ENCODE peak calls at places on chromosomes 11 and 22, in six cellular contexts. One of them, this sample, is unnamed.

GRCh38 chr11:16292167-16292859 is 64.0 kb downstream of the SOX6 start:
- DNase-seq in left ventricle myocardium inferior: no peak
- DNase-seq in neural progenitor cell: no peak
- DNase-seq in thyroid gland: no peak
- DNase-seq in upper lobe of right lung: no peak
- DNase-seq in colonic mucosa: no peak
- DNase-seq in this sample: no peak

GRCh38 chr22:25013634-25014033 is 61.1 kb downstream of the KIAA1671 start:
- DNase-seq in left ventricle myocardium inferior: peak; percentile 37
- DNase-seq in neural progenitor cell: no peak
- DNase-seq in thyroid gland: peak; percentile 53
- DNase-seq in upper lobe of right lung: no peak
- DNase-seq in colonic mucosa: peak; percentile 87
- DNase-seq in this sample: no peak

GRCh38 chr11:119859684-119860083 is 130.7 kb upstream of the NECTIN1 start:
- DNase-seq in left ventricle myocardium inferior: peak; percentile 22
- DNase-seq in neural progenitor cell: no peak
- DNase-seq in thyroid gland: no peak
- DNase-seq in upper lobe of right lung: no peak
- DNase-seq in colonic mucosa: no peak
- DNase-seq in this sample: no peak

GRCh38 chr11:33449798-33450197 is 192.6 kb downstream of the HIPK3 start:
- DNase-seq in left ventricle myocardium inferior: no peak
- DNase-seq in neural progenitor cell: no peak
- DNase-seq in thyroid gland: no peak
- DNase-seq in upper lobe of right lung: no peak
- DNase-seq in colonic mucosa: no peak
- DNase-seq in this sample: no peak

GRCh38 chr22:19679476-19680099 is 34.7 kb upstream of the SEPTIN5 start:
- DNase-seq in left ventricle myocardium inferior: peak; percentile 46
- DNase-seq in neural progenitor cell: peak; percentile 53
- DNase-seq in thyroid gland: peak; percentile 61
- DNase-seq in upper lobe of right lung: peak; percentile 82
- DNase-seq in colonic mucosa: peak; percentile 37
- DNase-seq in this sample: peak; percentile 93

GRCh38 chr22:16968218-16968595 is 39.8 kb downstream of the GAB4 start:
- DNase-seq in left ventricle myocardium inferior: no peak
- DNase-seq in neural progenitor cell: no peak
- DNase-seq in thyroid gland: no peak
- DNase-seq in upper lobe of right lung: no peak
- DNase-seq in colonic mucosa: no peak
- DNase-seq in this sample: no peak

GRCh38 chr22:23137905-23138520 is 3.8 kb downstream of the RSPH14 start:
- DNase-seq in left ventricle myocardium inferior: no peak
- DNase-seq in neural progenitor cell: no peak
- DNase-seq in thyroid gland: peak; percentile 81
- DNase-seq in upper lobe of right lung: no peak
- DNase-seq in colonic mucosa: no peak
- DNase-seq in this sample: no peak

GRCh38 chr11:77557553-77557952 is 32.2 kb upstream of the AQP11 start:
- DNase-seq in left ventricle myocardium inferior: no peak
- DNase-seq in neural progenitor cell: peak; percentile 65
- DNase-seq in thyroid gland: peak; percentile 3
- DNase-seq in upper lobe of right lung: no peak
- DNase-seq in colonic mucosa: peak; percentile 35
- DNase-seq in this sample: peak; percentile 74

GRCh38 chr22:38172489-38173155 is 9.0 kb downstream of the PLA2G6 start:
- DNase-seq in left ventricle myocardium inferior: peak; percentile 76
- DNase-seq in neural progenitor cell: no peak
- DNase-seq in thyroid gland: peak; percentile 51
- DNase-seq in upper lobe of right lung: peak; percentile 73
- DNase-seq in colonic mucosa: peak; percentile 81
- DNase-seq in this sample: no peak

GRCh38 chr11:114297806-114298700 is 1.9 kb downstream of the NNMT start:
- DNase-seq in left ventricle myocardium inferior: no peak
- DNase-seq in neural progenitor cell: no peak
- DNase-seq in thyroid gland: no peak
- DNase-seq in upper lobe of right lung: no peak
- DNase-seq in colonic mucosa: no peak
- DNase-seq in this sample: peak; percentile 51

GRCh38 chr11:66271816-66272215 is 3.4 kb downstream of the RAB1B start:
- DNase-seq in left ventricle myocardium inferior: no peak
- DNase-seq in neural progenitor cell: no peak
- DNase-seq in thyroid gland: no peak
- DNase-seq in upper lobe of right lung: no peak
- DNase-seq in colonic mucosa: no peak
- DNase-seq in this sample: no peak
- H3K27ac ChIP-seq in left ventricle myocardium inferior: no peak overlapping the region
- H3K27ac ChIP-seq in neural progenitor cell: no peak overlapping the region
- H3K27ac ChIP-seq in thyroid gland: no peak overlapping the region
- H3K27ac ChIP-seq in upper lobe of right lung: no peak overlapping the region
- H3K27ac ChIP-seq in colonic mucosa: no peak overlapping the region
- H3K27ac ChIP-seq in this sample: no peak overlapping the region

GRCh38 chr22:35021166-35021565 is 44.8 kb upstream of the ISX start:
- DNase-seq in left ventricle myocardium inferior: no peak
- DNase-seq in neural progenitor cell: no peak
- DNase-seq in thyroid gland: no peak
- DNase-seq in upper lobe of right lung: no peak
- DNase-seq in colonic mucosa: peak; percentile 78
- DNase-seq in this sample: peak; percentile 20

GRCh38 chr22:35020517-35020916 is 45.4 kb upstream of the ISX start:
- DNase-seq in left ventricle myocardium inferior: no peak
- DNase-seq in neural progenitor cell: no peak
- DNase-seq in thyroid gland: no peak
- DNase-seq in upper lobe of right lung: no peak
- DNase-seq in colonic mucosa: no peak
- DNase-seq in this sample: no peak

GRCh38 chr22:35022291-35022690 is 43.7 kb upstream of the ISX start:
- DNase-seq in left ventricle myocardium inferior: no peak
- DNase-seq in neural progenitor cell: no peak
- DNase-seq in thyroid gland: no peak
- DNase-seq in upper lobe of right lung: no peak
- DNase-seq in colonic mucosa: no peak
- DNase-seq in this sample: peak; percentile 15

GRCh38 chr22:35024364-35024692 is 41.6 kb upstream of the ISX start:
- DNase-seq in left ventricle myocardium inferior: no peak
- DNase-seq in neural progenitor cell: no peak
- DNase-seq in thyroid gland: no peak
- DNase-seq in upper lobe of right lung: peak; percentile 48
- DNase-seq in colonic mucosa: no peak
- DNase-seq in this sample: no peak

GRCh38 chr22:35023692-35024363 is 42.1 kb upstream of the ISX start:
- DNase-seq in left ventricle myocardium inferior: peak; percentile 57
- DNase-seq in neural progenitor cell: peak; percentile 86
- DNase-seq in thyroid gland: peak; percentile 51
- DNase-seq in upper lobe of right lung: peak; percentile 86
- DNase-seq in colonic mucosa: peak; percentile 87
- DNase-seq in this sample: peak; percentile 97
- TF ChIP-seq CTCF in left ventricle myocardium inferior: peak; percentile 90
- TF ChIP-seq CTCF in neural progenitor cell: peak; percentile 99
- TF ChIP-seq CTCF in thyroid gland: peak; percentile 61
- TF ChIP-seq CTCF in upper lobe of right lung: peak; percentile 86
- TF ChIP-seq CTCF in colonic mucosa: peak; percentile 88
- TF ChIP-seq CTCF in this sample: peak; percentile 99

DNA sequence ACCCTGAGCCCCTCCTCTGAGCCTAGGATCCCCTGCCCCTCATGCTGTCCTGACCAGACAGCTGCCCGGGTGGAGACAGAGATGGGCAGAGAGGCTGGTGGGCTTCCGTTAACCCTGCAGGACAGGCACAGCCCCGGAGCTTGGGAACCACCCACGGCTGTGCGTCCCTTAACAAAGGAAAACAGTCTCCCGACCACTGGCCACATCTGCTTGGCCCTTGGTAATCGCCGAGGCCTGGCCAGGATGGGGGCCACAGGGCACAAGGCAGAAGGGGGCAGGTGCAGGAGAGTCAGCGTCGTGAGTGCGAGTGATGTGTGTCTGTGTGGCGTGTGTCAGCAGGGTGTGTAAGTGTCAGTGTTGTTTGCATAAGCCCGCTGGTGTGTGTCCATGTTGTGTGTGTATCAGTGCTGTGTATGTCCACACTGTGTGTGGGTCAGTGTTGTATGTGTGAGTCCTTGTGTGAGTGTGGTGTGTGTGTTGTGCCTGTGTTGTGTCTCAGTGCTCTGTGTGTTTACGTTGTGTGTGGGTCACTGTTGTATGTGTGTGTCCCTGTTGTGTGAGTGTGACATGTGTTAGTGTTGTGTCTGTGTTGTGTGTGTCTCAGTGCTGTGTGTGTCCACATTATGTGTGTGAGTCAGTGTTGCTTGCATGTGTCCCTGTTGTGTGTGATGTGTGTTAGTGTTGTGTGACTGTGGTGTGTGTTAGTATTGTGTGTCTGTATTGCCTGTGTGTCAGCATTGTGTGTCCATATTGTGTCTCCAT is 369.5 kb downstream of the BRD1 start:
- DNase-seq in left ventricle myocardium inferior: no peak
- DNase-seq in neural progenitor cell: no peak
- DNase-seq in thyroid gland: no peak
- DNase-seq in upper lobe of right lung: no peak
- DNase-seq in colonic mucosa: no peak
- DNase-seq in this sample: peak; percentile 32
- H3K4me1 ChIP-seq in left ventricle myocardium inferior: no peaks in the 10 kb centered on the region
- H3K4me1 ChIP-seq in neural progenitor cell: peaks cover 21% of the 10 kb centered on the region
- H3K4me1 ChIP-seq in thyroid gland: no peaks in the 10 kb centered on the region
- H3K4me1 ChIP-seq in upper lobe of right lung: no peaks in the 10 kb centered on the region
- H3K4me1 ChIP-seq in colonic mucosa: no peaks in the 10 kb centered on the region
- H3K4me1 ChIP-seq in this sample: no peaks in the 10 kb centered on the region

DNA sequence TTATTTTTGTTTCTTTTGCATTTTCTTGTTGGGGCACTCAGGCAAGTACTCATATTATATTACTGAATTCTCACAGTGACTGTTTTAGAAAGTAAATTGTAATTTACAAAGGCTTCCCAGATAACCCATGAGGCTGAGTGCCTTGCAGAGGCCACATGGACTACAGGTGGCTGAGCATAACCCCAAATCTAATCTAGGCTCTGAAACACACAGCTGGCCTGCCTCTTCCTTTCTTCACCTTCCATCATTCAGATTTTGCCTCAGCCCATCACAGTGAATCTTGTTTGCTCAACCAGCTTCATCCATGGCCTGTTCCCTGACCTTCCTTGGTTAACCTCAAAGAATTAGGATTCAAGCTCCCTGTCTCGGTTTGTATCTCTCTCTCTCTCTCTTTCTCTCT is 78.5 kb upstream of the PRDM11 start:
- DNase-seq in left ventricle myocardium inferior: no peak
- DNase-seq in neural progenitor cell: no peak
- DNase-seq in thyroid gland: no peak
- DNase-seq in upper lobe of right lung: no peak
- DNase-seq in colonic mucosa: no peak
- DNase-seq in this sample: no peak
- H3K27ac ChIP-seq in left ventricle myocardium inferior: no peak overlapping the region
- H3K27ac ChIP-seq in neural progenitor cell: no peak overlapping the region
- H3K27ac ChIP-seq in thyroid gland: no peak overlapping the region
- H3K27ac ChIP-seq in upper lobe of right lung: no peak overlapping the region
- H3K27ac ChIP-seq in colonic mucosa: no peak overlapping the region
- H3K27ac ChIP-seq in this sample: no peak overlapping the region

DNA sequence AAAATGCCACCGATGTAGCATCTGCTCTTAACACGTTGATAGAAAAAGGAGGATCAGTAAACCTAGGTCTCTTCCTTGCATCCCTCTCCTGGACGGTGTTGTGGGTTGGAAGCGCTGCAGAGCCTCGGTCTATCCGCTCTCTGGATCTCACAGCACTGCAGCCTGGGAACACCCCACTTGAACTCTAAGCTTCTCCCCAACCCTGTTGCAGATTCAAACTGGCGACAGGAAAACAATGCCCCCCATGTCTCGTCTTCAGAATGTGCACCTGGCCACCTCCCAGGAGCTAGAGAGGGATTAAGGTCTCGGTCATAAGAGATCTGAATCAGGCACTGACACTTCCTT is 458 bp downstream of the TMEM218 start:
- DNase-seq in left ventricle myocardium inferior: no peak
- DNase-seq in neural progenitor cell: no peak
- DNase-seq in thyroid gland: no peak
- DNase-seq in upper lobe of right lung: no peak
- DNase-seq in colonic mucosa: no peak
- DNase-seq in this sample: peak; percentile 77
- TF ChIP-seq CTCF in left ventricle myocardium inferior: no peak
- TF ChIP-seq CTCF in neural progenitor cell: no peak
- TF ChIP-seq CTCF in thyroid gland: no peak
- TF ChIP-seq CTCF in upper lobe of right lung: no peak
- TF ChIP-seq CTCF in colonic mucosa: no peak
- TF ChIP-seq CTCF in this sample: no peak

This sample was measured in endodermal cell.